ENCODE peak calls at places on chromosomes 16 and 17, in five cellular contexts. N is naive B cell; Q is stimulated activated CD4-positive, alpha-beta T cell treated with anti-CD3 and anti-CD28 coated beads, Interleukin-2, amount 100 ng/mL, for 48 hours; R is naive thymus-derived CD4-positive, alpha-beta T cell; E is T47D. D is an unnamed sample.

GRCh38 chr16:80327740-80328139 is 213.1 kb upstream of the DYNLRB2 start:
- DNase-seq in R (no peak), E (no peak), Q (no peak), N (no peak), D (no peak)

GRCh38 chr16:89373355-89374110 is 116.8 kb downstream of the ANKRD11 start:
- DNase-seq in N (no peak), R (no peak), Q (no peak), E (no peak), D (no peak)

GRCh38 chr16:74146643-74147042 is 150.0 kb upstream of the PSMD7 start:
- DNase-seq in R (no peak), N (no peak), E (no peak), Q (no peak), D (no peak)

GRCh38 chr17:17691468-17692263 is 10.4 kb downstream of the RAI1 start:
- DNase-seq in R (no peak), E (peak), Q (no peak), N (no peak), D (no peak)

GRCh38 chr16:58418601-58419000 is 26.3 kb downstream of the GINS3 start:
- DNase-seq in E (no peak), R (no peak), Q (no peak), N (no peak), D (no peak)

GRCh38 chr17:19238167-19238505 is 970 bp downstream of the EPN2 start:
- DNase-seq in Q (no peak), N (peak), R (peak), E (peak), D (no peak)

GRCh38 chr16:29777576-29778360 is at the start of gene ZG16:
- DNase-seq in Q (no peak), R (no peak), E (no peak), N (no peak), D (no peak)

GRCh38 chr17:49694847-49695697 is 12.7 kb downstream of the SLC35B1 start:
- DNase-seq in Q (peak), R (peak), N (peak), E (peak), D (no peak)

GRCh38 chr16:57185446-57185944 is 344 bp downstream of the PSME3IP1 start:
- DNase-seq in N (no peak), R (no peak), E (peak), Q (no peak), D (no peak)

GRCh38 chr16:67150058-67150832 is 553 bp downstream of the B3GNT9 start:
- DNase-seq in E (no peak), N (no peak), R (no peak), Q (no peak), D (no peak)

GRCh38 chr17:79627184-79627765 is 16.4 kb upstream of the RBFOX3 start:
- DNase-seq in N (no peak), E (no peak), Q (no peak), R (no peak), D (no peak)

GRCh38 chr16:82947675-82948074 is 320.9 kb downstream of the CDH13 start:
- DNase-seq in R (no peak), Q (no peak), E (no peak), N (no peak), D (no peak)

GRCh38 chr17:61570118-61570517 is 20.9 kb downstream of the NACA2 start:
- DNase-seq in N (peak), R (peak), E (peak), Q (no peak), D (no peak)

GRCh38 chr17:69960755-69961154 is 114.3 kb upstream of the KCNJ16 start:
- DNase-seq in R (no peak), E (no peak), Q (no peak), N (no peak), D (no peak)

GRCh38 chr16:84514874-84515835 is 10.7 kb upstream of the MEAK7 start:
- DNase-seq in N (peak), R (peak), E (no peak), Q (peak), D (peak)

GRCh38 chr17:43931062-43931571 is 11.2 kb downstream of the PPY start:
- DNase-seq in N (no peak), R (no peak), E (no peak), Q (no peak), D (no peak)

GRCh38 chr16:85975421-85976100 is 76.6 kb downstream of the IRF8 start:
- DNase-seq in E (no peak), Q (no peak), R (no peak), N (no peak), D (no peak)

GRCh38 chr17:31216053-31216751 is 80.8 kb downstream of the OMG start:
- DNase-seq in N (peak), Q (no peak), E (peak), R (peak), D (peak)

GRCh38 chr16:5065813-5066212 is at the start of gene C16orf89:
- DNase-seq in N (no peak), E (no peak), Q (no peak), R (no peak), D (no peak)

GRCh38 chr16:66604376-66605176 is at the start of gene CMTM3:
- DNase-seq in N (peak), E (no peak), Q (peak), R (peak), D (peak)

GRCh38 chr17:72651988-72652387 is 440.5 kb downstream of the SLC39A11 start:
- DNase-seq in E (no peak), R (no peak), Q (no peak), N (no peak), D (no peak)

GRCh38 chr16:77450790-77451487 is 16.1 kb upstream of the ADAMTS18 start:
- DNase-seq in E (peak), N (no peak), Q (no peak), R (no peak), D (no peak)

GRCh38 chr17:79740413-79740812 is 9.7 kb downstream of the ENPP7 start:
- DNase-seq in E (no peak), N (no peak), Q (no peak), R (no peak), D (no peak)

GRCh38 chr17:3944485-3945388 is 19.5 kb downstream of the ATP2A3 start:
- DNase-seq in E (peak), N (peak), R (peak), Q (peak), D (no peak)